ENCODE peak calls at places on chromosome 15, in five cellular contexts. E, B, Q, M and U are unnamed samples.

GRCh38 chr15:82103500-82103899 is 57.7 kb upstream of the MEX3B start:
- DNase-seq in E (no peak), Q (no peak), B (no peak), M (no peak), U (no peak)

GRCh38 chr15:98442901-98443300 is 205.4 kb upstream of the IGF1R start:
- DNase-seq in Q (no peak), M (no peak), E (no peak), B (no peak), U (no peak)

GRCh38 chr15:60679256-60679655 is 200.3 kb upstream of the ICE2 start:
- DNase-seq in M (peak; percentile 43), Q (no peak), B (peak; percentile 5), E (no peak), U (no peak)

GRCh38 chr15:45157974-45158373 is 28.2 kb downstream of the DUOX1 start:
- DNase-seq in Q (no peak), B (peak; percentile 80), E (no peak), M (peak; percentile 84), U (peak; percentile 73)

GRCh38 chr15:85013785-85014184 is 32.1 kb downstream of the PDE8A start:
- DNase-seq in B (no peak), M (no peak), Q (no peak), E (no peak), U (no peak)

GRCh38 chr15:72758195-72758594 is 25.4 kb downstream of the ADPGK start:
- DNase-seq in M (peak; percentile 89), B (peak; percentile 86), E (no peak), Q (no peak), U (peak; percentile 82)

GRCh38 chr15:41233367-41233771 is 2.3 kb downstream of the CHP1 start:
- DNase-seq in Q (no peak), B (peak; percentile 72), E (no peak), M (peak; percentile 63), U (peak; percentile 57)

GRCh38 chr15:68888419-68888818 is 41.9 kb upstream of the SPESP1 start:
- DNase-seq in B (no peak), E (no peak), M (no peak), Q (no peak), U (no peak)

GRCh38 chr15:26095710-26096330 is 232.7 kb upstream of the ATP10A start:
- DNase-seq in B (no peak), E (no peak), M (no peak), Q (no peak), U (no peak)

GRCh38 chr15:63379492-63380150 is 2.0 kb downstream of the CA12 start:
- DNase-seq in M (no peak), E (no peak), Q (no peak), B (no peak), U (no peak)

GRCh38 chr15:88982304-88982945 is 69.2 kb upstream of the MFGE8 start:
- DNase-seq in M (peak; percentile 68), E (no peak), Q (no peak), B (peak; percentile 77), U (peak; percentile 56)

GRCh38 chr15:80701676-80702311 is 6.7 kb downstream of the ABHD17C start:
- DNase-seq in Q (no peak), B (no peak), M (no peak), E (no peak), U (no peak)

GRCh38 chr15:40891810-40892448 is 2.3 kb upstream of the VPS18 start:
- DNase-seq in B (peak; percentile 53), E (peak; percentile 45), Q (no peak), M (peak; percentile 61), U (no peak)